ENCODE peak calls at places on chromosomes 12 and 14, in seven cellular contexts. One of them, this sample, is unnamed.

GRCh38 chr12:1424674-1425395 is 169.5 kb downstream of the FBXL14 start:
- DNase-seq in HFF-Myc: no peak
- DNase-seq in activated naive CD8-positive, alpha-beta T cell treated with anti-CD3 and anti-CD28 coated beads, Interleukin-2, amount 50 U/mL, for 24 hours: no peak
- DNase-seq in NCI-H1105 treated with DMSO at 0.1 percent for 48 hours: no peak
- DNase-seq in activated CD4-positive, alpha-beta T cell treated with anti-CD3 and anti-CD28 coated beads for 36 hours: no peak
- DNase-seq in renal cortical epithelial cell: no peak
- DNase-seq in iPS-NIHi11: no peak
- DNase-seq in this sample: no peak

GRCh38 chr12:17028348-17028747 is 422.4 kb upstream of the LMO3 start:
- DNase-seq in HFF-Myc: no peak
- DNase-seq in activated naive CD8-positive, alpha-beta T cell treated with anti-CD3 and anti-CD28 coated beads, Interleukin-2, amount 50 U/mL, for 24 hours: no peak
- DNase-seq in NCI-H1105 treated with DMSO at 0.1 percent for 48 hours: no peak
- DNase-seq in activated CD4-positive, alpha-beta T cell treated with anti-CD3 and anti-CD28 coated beads for 36 hours: no peak
- DNase-seq in renal cortical epithelial cell: no peak
- DNase-seq in iPS-NIHi11: no peak
- DNase-seq in this sample: no peak

GRCh38 chr12:94184995-94185711 is 36.8 kb downstream of the PLXNC1 start:
- DNase-seq in HFF-Myc: no peak
- DNase-seq in activated naive CD8-positive, alpha-beta T cell treated with anti-CD3 and anti-CD28 coated beads, Interleukin-2, amount 50 U/mL, for 24 hours: no peak
- DNase-seq in NCI-H1105 treated with DMSO at 0.1 percent for 48 hours: no peak
- DNase-seq in activated CD4-positive, alpha-beta T cell treated with anti-CD3 and anti-CD28 coated beads for 36 hours: no peak
- DNase-seq in renal cortical epithelial cell: no peak
- DNase-seq in iPS-NIHi11: no peak
- DNase-seq in this sample: no peak

GRCh38 chr12:112331891-112332290 is 50.3 kb downstream of the HECTD4 start:
- DNase-seq in HFF-Myc: no peak
- DNase-seq in activated naive CD8-positive, alpha-beta T cell treated with anti-CD3 and anti-CD28 coated beads, Interleukin-2, amount 50 U/mL, for 24 hours: no peak
- DNase-seq in NCI-H1105 treated with DMSO at 0.1 percent for 48 hours: no peak
- DNase-seq in activated CD4-positive, alpha-beta T cell treated with anti-CD3 and anti-CD28 coated beads for 36 hours: no peak
- DNase-seq in renal cortical epithelial cell: no peak
- DNase-seq in iPS-NIHi11: no peak
- DNase-seq in this sample: no peak

GRCh38 chr14:99745307-99745951 is 47.8 kb upstream of the EML1 start:
- DNase-seq in HFF-Myc: peak; percentile 51
- DNase-seq in activated naive CD8-positive, alpha-beta T cell treated with anti-CD3 and anti-CD28 coated beads, Interleukin-2, amount 50 U/mL, for 24 hours: no peak
- DNase-seq in NCI-H1105 treated with DMSO at 0.1 percent for 48 hours: no peak
- DNase-seq in activated CD4-positive, alpha-beta T cell treated with anti-CD3 and anti-CD28 coated beads for 36 hours: no peak
- DNase-seq in renal cortical epithelial cell: no peak
- DNase-seq in iPS-NIHi11: no peak
- DNase-seq in this sample: no peak

GRCh38 chr12:78473136-78473535 is 391.4 kb upstream of the SYT1 start:
- DNase-seq in HFF-Myc: no peak
- DNase-seq in activated naive CD8-positive, alpha-beta T cell treated with anti-CD3 and anti-CD28 coated beads, Interleukin-2, amount 50 U/mL, for 24 hours: no peak
- DNase-seq in NCI-H1105 treated with DMSO at 0.1 percent for 48 hours: no peak
- DNase-seq in activated CD4-positive, alpha-beta T cell treated with anti-CD3 and anti-CD28 coated beads for 36 hours: no peak
- DNase-seq in renal cortical epithelial cell: peak; percentile 15
- DNase-seq in iPS-NIHi11: no peak
- DNase-seq in this sample: peak; percentile 35

GRCh38 chr14:67533754-67534085 is 630 bp downstream of the PLEKHH1 start:
- DNase-seq in HFF-Myc: no peak
- DNase-seq in activated naive CD8-positive, alpha-beta T cell treated with anti-CD3 and anti-CD28 coated beads, Interleukin-2, amount 50 U/mL, for 24 hours: no peak
- DNase-seq in NCI-H1105 treated with DMSO at 0.1 percent for 48 hours: no peak
- DNase-seq in activated CD4-positive, alpha-beta T cell treated with anti-CD3 and anti-CD28 coated beads for 36 hours: no peak
- DNase-seq in renal cortical epithelial cell: peak; percentile 34
- DNase-seq in iPS-NIHi11: no peak
- DNase-seq in this sample: no peak

GRCh38 chr14:65370890-65371289 is 41.6 kb upstream of the FUT8 start:
- DNase-seq in HFF-Myc: no peak
- DNase-seq in activated naive CD8-positive, alpha-beta T cell treated with anti-CD3 and anti-CD28 coated beads, Interleukin-2, amount 50 U/mL, for 24 hours: no peak
- DNase-seq in NCI-H1105 treated with DMSO at 0.1 percent for 48 hours: no peak
- DNase-seq in activated CD4-positive, alpha-beta T cell treated with anti-CD3 and anti-CD28 coated beads for 36 hours: peak; percentile 17
- DNase-seq in renal cortical epithelial cell: no peak
- DNase-seq in iPS-NIHi11: no peak
- DNase-seq in this sample: no peak

GRCh38 chr14:35112641-35113040 is 9.1 kb downstream of the PPP2R3C start:
- DNase-seq in HFF-Myc: no peak
- DNase-seq in activated naive CD8-positive, alpha-beta T cell treated with anti-CD3 and anti-CD28 coated beads, Interleukin-2, amount 50 U/mL, for 24 hours: no peak
- DNase-seq in NCI-H1105 treated with DMSO at 0.1 percent for 48 hours: no peak
- DNase-seq in activated CD4-positive, alpha-beta T cell treated with anti-CD3 and anti-CD28 coated beads for 36 hours: no peak
- DNase-seq in renal cortical epithelial cell: no peak
- DNase-seq in iPS-NIHi11: no peak
- DNase-seq in this sample: no peak

GRCh38 chr14:32938719-32939253 is at the start of gene NPAS3:
- DNase-seq in HFF-Myc: no peak
- DNase-seq in activated naive CD8-positive, alpha-beta T cell treated with anti-CD3 and anti-CD28 coated beads, Interleukin-2, amount 50 U/mL, for 24 hours: no peak
- DNase-seq in NCI-H1105 treated with DMSO at 0.1 percent for 48 hours: no peak
- DNase-seq in activated CD4-positive, alpha-beta T cell treated with anti-CD3 and anti-CD28 coated beads for 36 hours: peak; percentile 10
- DNase-seq in renal cortical epithelial cell: no peak
- DNase-seq in iPS-NIHi11: peak; percentile 32
- DNase-seq in this sample: peak; percentile 73

This sample was measured in D341Med.